ENCODE peak calls at places on chromosomes 12 and 14, in four cellular contexts. H is fibroblast of the aortic adventitia, U is heart right ventricle, O is neural progenitor cell. L is an unnamed sample.

GRCh38 chr12:127401536-127401935 is 865.4 kb upstream of the TMEM132C start:
- DNase-seq in H (no peak), U (no peak), O (no peak), L (no peak)

GRCh38 chr12:1927051-1927680 is 8.7 kb upstream of the CACNA2D4 start:
- DNase-seq in H (no peak), U (no peak), O (no peak), L (no peak)

GRCh38 chr14:26394114-26394855 is 203.5 kb downstream of the NOVA1 start:
- DNase-seq in H (peak), U (no peak), O (peak), L (no peak)

GRCh38 chr12:1531160-1531653 is 63.2 kb downstream of the FBXL14 start:
- DNase-seq in H (no peak), U (no peak), O (no peak), L (no peak)

GRCh38 chr12:10753066-10753465 is 29.9 kb upstream of the YBX3 start:
- DNase-seq in H (peak), U (no peak), O (no peak), L (no peak)

GRCh38 chr14:68794130-68794855 is 1.4 kb upstream of the ZFP36L1 start:
- DNase-seq in H (peak), U (peak), O (peak), L (peak)

GRCh38 chr12:117875652-117876491 is 92.9 kb downstream of the KSR2 start:
- DNase-seq in H (no peak), U (no peak), O (peak), L (no peak)

GRCh38 chr14:61430066-61430757 is 108.8 kb downstream of the PRKCH start:
- DNase-seq in H (no peak), U (no peak), O (no peak), L (no peak)

GRCh38 chr12:119988788-119989618 is at the start of gene BICDL1:
- DNase-seq in H (peak), U (peak), O (peak), L (peak)

GRCh38 chr12:93089805-93090569 is 160.9 kb upstream of the EEA1 start:
- DNase-seq in H (peak), U (no peak), O (no peak), L (no peak)

GRCh38 chr14:93957751-93958566 is 18.4 kb downstream of the ASB2 start:
- DNase-seq in H (no peak), U (no peak), O (no peak), L (no peak)

GRCh38 chr12:11953523-11953922 is 117.2 kb upstream of the BCL2L14 start:
- DNase-seq in H (no peak), U (no peak), O (no peak), L (no peak)

GRCh38 chr14:29548948-29549370 is 378.7 kb downstream of the PRKD1 start:
- DNase-seq in H (peak), U (peak), O (peak), L (no peak)

GRCh38 chr14:68468437-68469207 is 324.2 kb downstream of the ZFP36L1 start:
- DNase-seq in H (peak), U (no peak), O (no peak), L (no peak)

GRCh38 chr12:96501139-96501741 is 11.9 kb downstream of the CFAP54 start:
- DNase-seq in H (peak), U (peak), O (no peak), L (peak)

GRCh38 chr12:128068211-128068610 is 198.8 kb upstream of the TMEM132C start:
- DNase-seq in H (no peak), U (no peak), O (no peak), L (no peak)

GRCh38 chr12:130838951-130839769 is at the start of gene STX2:
- DNase-seq in H (peak), U (peak), O (peak), L (peak)

GRCh38 chr14:105091335-105092123 is 26.3 kb upstream of the GPR132 start:
- DNase-seq in H (peak), U (peak), O (no peak), L (peak)
- H3K4me3 ChIP-seq in H (no peak), U (no peak), O (no peak), L (peak)

DNA sequence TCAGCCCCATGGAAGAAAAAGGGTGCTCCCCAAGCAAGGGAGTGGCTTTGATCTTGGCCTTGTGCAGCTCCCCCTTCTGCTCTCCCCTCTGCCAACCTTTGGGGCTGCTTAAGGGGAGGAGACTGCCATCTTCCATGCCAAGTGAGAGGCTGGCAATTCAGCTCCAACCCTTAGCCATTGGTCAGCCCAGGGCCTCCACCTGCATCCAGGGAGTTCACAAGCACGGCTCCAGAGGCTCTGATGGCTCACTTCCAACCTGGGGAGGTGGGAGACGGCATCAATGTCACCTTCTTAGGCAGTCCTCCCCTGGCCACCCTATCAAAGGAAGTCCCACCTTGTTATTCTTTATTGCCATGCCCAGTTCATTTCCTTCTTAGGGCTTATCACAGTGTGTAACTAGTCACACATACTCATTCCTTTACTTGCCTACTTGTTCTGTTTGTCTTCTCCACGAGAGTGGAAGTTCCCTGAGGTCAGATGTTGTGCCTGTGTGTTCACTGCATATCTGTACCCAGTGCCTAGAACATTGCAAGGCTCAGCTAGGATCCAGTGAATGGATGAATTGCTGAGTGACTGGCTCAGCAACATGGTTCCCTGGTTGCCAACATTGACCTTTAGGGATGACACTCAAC is 5.0 kb downstream of the HDAC7 start:
- DNase-seq in H (no peak), U (no peak), O (no peak), L (no peak)
- H3K4me3 ChIP-seq in H (peak), U (peak), O (no peak), L (peak)

GRCh38 chr14:21038416-21039058 is 3.6 kb upstream of the RNASE7 start:
- DNase-seq in H (no peak), U (peak), O (no peak), L (no peak)
- H3K4me3 ChIP-seq in H (no peak), U (no peak), O (no peak), L (peak)

GRCh38 chr12:116317986-116318737 is 40.7 kb upstream of the MED13L start:
- DNase-seq in H (no peak), U (no peak), O (no peak), L (no peak)
- H3K4me3 ChIP-seq in H (no peak), U (no peak), O (no peak), L (no peak)

GRCh38 chr12:89258240-89258969 is 93.9 kb downstream of the DUSP6 start:
- DNase-seq in H (no peak), U (no peak), O (no peak), L (no peak)

GRCh38 chr12:89257355-89257754 is 94.9 kb downstream of the DUSP6 start:
- DNase-seq in H (no peak), U (no peak), O (no peak), L (no peak)

GRCh38 chr12:89261210-89261609 is 91.1 kb downstream of the DUSP6 start:
- DNase-seq in H (peak), U (no peak), O (no peak), L (no peak)

GRCh38 chr12:89261982-89262381 is 90.3 kb downstream of the DUSP6 start:
- DNase-seq in H (no peak), U (no peak), O (no peak), L (no peak)

GRCh38 chr12:89259831-89260230 is 92.5 kb downstream of the DUSP6 start:
- DNase-seq in H (peak), U (no peak), O (no peak), L (no peak)
- H3K4me3 ChIP-seq in H (no peak), U (no peak), O (no peak), L (no peak)

GRCh38 chr14:99268776-99269510 is 3.1 kb downstream of the BCL11B start:
- DNase-seq in H (no peak), U (no peak), O (peak), L (no peak)

GRCh38 chr14:99271288-99271941 is 582 bp downstream of the BCL11B start:
- DNase-seq in H (peak), U (no peak), O (no peak), L (no peak)

GRCh38 chr14:99271951-99272668 is at the start of gene BCL11B:
- DNase-seq in H (peak), U (peak), O (peak), L (peak)

GRCh38 chr14:99272669-99273024 is 650 bp upstream of the BCL11B start:
- DNase-seq in H (no peak), U (no peak), O (no peak), L (no peak)

GRCh38 chr14:99270491-99271287 is 1.3 kb downstream of the BCL11B start:
- DNase-seq in H (no peak), U (no peak), O (peak), L (no peak)
- H3K4me3 ChIP-seq in H (peak), U (peak), O (peak), L (peak)

GRCh38 chr12:70645494-70646317 is 8.5 kb upstream of the PTPRB start:
- DNase-seq in H (peak), U (peak), O (no peak), L (peak)
- H3K4me3 ChIP-seq in H (no peak), U (no peak), O (no peak), L (peak)

GRCh38 chr12:113467514-113468364 is 3.9 kb downstream of the LHX5 start:
- DNase-seq in H (no peak), U (no peak), O (peak), L (no peak)

GRCh38 chr12:113464852-113465719 is 6.6 kb downstream of the LHX5 start:
- DNase-seq in H (no peak), U (no peak), O (peak), L (no peak)

GRCh38 chr12:113465808-113466769 is 5.6 kb downstream of the LHX5 start:
- DNase-seq in H (no peak), U (no peak), O (peak), L (no peak)

GRCh38 chr12:113467154-113467513 is 4.5 kb downstream of the LHX5 start:
- DNase-seq in H (no peak), U (no peak), O (no peak), L (no peak)

GRCh38 chr12:113466770-113467153 is 4.9 kb downstream of the LHX5 start:
- DNase-seq in H (no peak), U (no peak), O (no peak), L (no peak)
- H3K4me3 ChIP-seq in H (no peak), U (peak), O (peak), L (peak)